ENCODE peak calls at places on chromosomes 11 and 22, in five cellular contexts. L is GM12865, J is transverse colon, Q is AG04450, N is dorsolateral prefrontal cortex. Y is an unnamed sample.

GRCh38 chr11:64649304-64649703 is 58.3 kb downstream of the SLC22A12 start:
- DNase-seq in L (peak), J (no peak), Q (no peak), N (no peak), Y (no peak)

GRCh38 chr11:12174145-12175143 is 64.1 kb downstream of the MICAL2 start:
- DNase-seq in L (peak), J (no peak), Q (no peak), N (no peak), Y (no peak)

GRCh38 chr22:46797355-46797754 is 34.9 kb downstream of the TBC1D22A start:
- DNase-seq in L (peak), J (no peak), Q (no peak), N (no peak), Y (no peak)

GRCh38 chr11:121763526-121763925 is 310.8 kb upstream of the SORL1-AS1 start:
- DNase-seq in L (peak), J (no peak), Q (no peak), N (no peak), Y (no peak)

GRCh38 chr11:95608093-95608492 is 181.5 kb downstream of the FAM76B start:
- DNase-seq in L (no peak), J (no peak), Q (no peak), N (no peak), Y (no peak)

GRCh38 chr22:45159652-45160462 is 3.9 kb upstream of the NUP50 start:
- DNase-seq in L (no peak), J (peak), Q (no peak), N (no peak), Y (peak)

GRCh38 chr22:45190473-45190872 is 26.7 kb downstream of the NUP50 start:
- DNase-seq in L (no peak), J (no peak), Q (no peak), N (no peak), Y (no peak)

GRCh38 chr11:128399186-128399585 is 188.2 kb downstream of the ETS1 start:
- DNase-seq in L (no peak), J (no peak), Q (no peak), N (no peak), Y (no peak)

GRCh38 chr11:63505857-63506528 is at the start of gene LGALS12:
- DNase-seq in L (no peak), J (no peak), Q (no peak), N (no peak), Y (no peak)

GRCh38 chr11:3058753-3059664 is 1.8 kb upstream of the CARS1 start:
- DNase-seq in L (no peak), J (no peak), Q (peak), N (no peak), Y (peak)

GRCh38 chr22:37747090-37747714 is 50.4 kb downstream of the TRIOBP start:
- DNase-seq in L (peak), J (no peak), Q (no peak), N (no peak), Y (no peak)

GRCh38 chr11:111395081-111395480 is 16.0 kb upstream of the POU2AF1 start:
- DNase-seq in L (peak), J (no peak), Q (no peak), N (no peak), Y (no peak)

GRCh38 chr11:46719048-46719542 is at the start of gene F2:
- DNase-seq in L (no peak), J (no peak), Q (no peak), N (no peak), Y (no peak)

GRCh38 chr11:47905358-47906059 is 57.4 kb upstream of the NUP160 start:
- DNase-seq in L (no peak), J (no peak), Q (no peak), N (no peak), Y (peak)

GRCh38 chr11:3920148-3920852 is 64.8 kb downstream of the STIM1 start:
- DNase-seq in L (peak), J (peak), Q (no peak), N (no peak), Y (no peak)

GRCh38 chr11:126949066-126949945 is 51.3 kb downstream of the KIRREL3 start:
- DNase-seq in L (no peak), J (no peak), Q (peak), N (peak), Y (no peak)

GRCh38 chr11:60971520-60971919 is at the start of gene CD6:
- DNase-seq in L (peak), J (peak), Q (no peak), N (no peak), Y (no peak)
- H3K4me3 ChIP-seq in L (no peak), J (peak), Q (no peak), N (no peak), Y (no peak)

DNA sequence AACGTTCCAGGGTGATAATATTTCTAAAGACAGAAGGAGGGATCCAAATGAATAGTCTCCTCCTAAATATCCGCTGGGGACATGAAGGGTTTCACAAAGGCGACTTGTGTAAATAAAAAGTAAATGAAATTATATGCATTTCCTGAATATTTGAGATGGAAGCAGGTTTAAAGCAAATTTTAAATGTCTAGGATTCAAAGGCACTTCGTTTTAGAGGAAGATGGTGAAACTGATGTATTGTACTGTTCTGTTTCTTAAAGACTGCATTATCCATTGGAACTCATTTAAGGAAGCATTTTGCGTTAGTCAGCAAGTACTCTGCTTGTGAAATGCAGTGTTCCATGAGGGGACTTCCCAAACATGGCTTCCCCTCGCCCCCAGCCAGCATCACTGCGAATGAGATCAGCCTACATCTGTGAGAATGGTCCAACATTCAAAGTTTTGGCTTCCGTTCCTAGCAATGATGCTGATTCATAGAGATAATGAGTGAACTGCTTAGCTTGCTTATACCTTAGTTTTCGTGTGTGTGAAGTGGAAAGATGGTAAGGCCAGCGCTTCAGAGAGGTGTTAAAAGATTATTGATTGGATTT is 1.5 kb downstream of the RAB39A start:
- DNase-seq in L (peak), J (no peak), Q (no peak), N (no peak), Y (no peak)
- H3K4me3 ChIP-seq in L (peak), J (peak), Q (no peak), N (peak), Y (no peak)

DNA sequence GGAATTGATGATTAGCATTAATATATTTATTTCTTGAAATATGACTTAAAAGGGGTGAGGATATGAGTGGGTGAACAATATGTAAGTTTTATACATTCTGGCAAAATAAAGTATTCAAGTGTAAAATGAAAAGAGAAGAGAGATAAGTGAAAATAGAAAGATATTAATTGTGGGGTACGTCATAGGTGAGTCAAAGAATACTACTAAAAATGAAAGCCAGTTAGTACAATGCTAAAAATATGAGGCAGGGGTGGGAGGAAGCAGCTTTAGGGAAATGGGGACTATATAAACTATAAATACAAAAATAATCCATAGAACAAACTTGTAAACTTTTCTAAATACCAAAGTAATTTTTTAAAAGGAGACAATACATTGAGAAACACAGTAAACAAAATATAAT is 661.4 kb downstream of the CNTN5 start:
- DNase-seq in L (no peak), J (no peak), Q (no peak), N (no peak), Y (no peak)
- H3K4me3 ChIP-seq in L (no peak), J (no peak), Q (no peak), N (no peak), Y (no peak)

GRCh38 chr22:26479043-26479791 is 4.4 kb downstream of the HPS4 start:
- DNase-seq in L (peak), J (no peak), Q (no peak), N (no peak), Y (no peak)
- H3K4me3 ChIP-seq in L (peak), J (no peak), Q (no peak), N (peak), Y (peak)

GRCh38 chr11:116930177-116930576 is 92.8 kb upstream of the APOA1 start:
- DNase-seq in L (peak), J (peak), Q (no peak), N (no peak), Y (no peak)
- H3K4me3 ChIP-seq in L (no peak), J (no peak), Q (peak), N (no peak), Y (no peak)

GRCh38 chr22:49826603-49827306 is 918 bp downstream of the BRD1 start:
- DNase-seq in L (peak), J (peak), Q (no peak), N (no peak), Y (no peak)

GRCh38 chr22:49824185-49824925 is 3.3 kb downstream of the BRD1 start:
- DNase-seq in L (no peak), J (no peak), Q (no peak), N (no peak), Y (no peak)

GRCh38 chr22:49825944-49826602 is 1.6 kb downstream of the BRD1 start:
- DNase-seq in L (peak), J (peak), Q (no peak), N (no peak), Y (no peak)

GRCh38 chr22:49824936-49825335 is 2.7 kb downstream of the BRD1 start:
- DNase-seq in L (no peak), J (no peak), Q (no peak), N (no peak), Y (no peak)

DNA sequence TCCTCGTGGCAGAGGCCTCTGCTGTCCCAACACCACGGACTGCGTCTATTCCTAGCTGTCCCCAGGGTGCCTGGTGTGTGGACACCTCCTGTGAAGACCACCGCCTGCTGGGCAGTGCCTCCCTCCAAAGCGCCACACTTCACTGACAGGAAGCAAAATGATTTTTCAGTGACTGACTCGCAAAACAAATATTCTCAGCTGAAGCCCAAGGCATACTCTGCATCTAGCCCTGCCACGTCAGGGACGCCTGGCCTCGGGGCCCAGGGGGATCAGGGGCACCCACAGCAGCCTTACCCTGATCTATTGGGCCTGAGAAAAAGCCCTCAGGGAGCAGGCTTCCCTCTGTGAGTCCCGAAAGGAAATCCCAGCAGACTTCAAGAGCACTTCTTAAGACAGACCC is 2.2 kb downstream of the BRD1 start:
- DNase-seq in L (no peak), J (no peak), Q (no peak), N (no peak), Y (no peak)
- H3K4me3 ChIP-seq in L (peak), J (no peak), Q (peak), N (peak), Y (peak)

GRCh38 chr22:30598986-30599385 is 7.3 kb upstream of the PES1 start:
- DNase-seq in L (no peak), J (no peak), Q (no peak), N (no peak), Y (no peak)
- H3K4me3 ChIP-seq in L (no peak), J (no peak), Q (no peak), N (no peak), Y (no peak)

Y was measured in retinal pigment epithelial cell.